ENCODE peak calls at places on chromosomes 3 and 15, in eight cellular contexts. One of them, this sample, is unnamed. For H3K9me3, the result is how much of the 10 kb centered on the place peaks cover.

GRCh38 chr3:109195812-109196211 is 59.3 kb downstream of the C3orf85 start:
- DNase-seq in prostate gland: no peak
- DNase-seq in spleen: no peak
- DNase-seq in breast epithelium: no peak
- DNase-seq in transverse colon: no peak
- DNase-seq in HCT116: peak
- DNase-seq in suprapubic skin: no peak
- DNase-seq in stomach: no peak
- DNase-seq in this sample: no peak

GRCh38 chr15:77659350-77660321 is 26.9 kb upstream of the LINGO1 start:
- DNase-seq in prostate gland: peak
- DNase-seq in breast epithelium: no peak
- DNase-seq in transverse colon: peak
- DNase-seq in HCT116: peak
- DNase-seq in spleen: no peak
- DNase-seq in suprapubic skin: no peak
- DNase-seq in stomach: peak
- DNase-seq in this sample: no peak

GRCh38 chr3:45864760-45865567 is 21.4 kb upstream of the CCR9 start:
- DNase-seq in prostate gland: no peak
- DNase-seq in suprapubic skin: no peak
- DNase-seq in breast epithelium: no peak
- DNase-seq in HCT116: no peak
- DNase-seq in stomach: no peak
- DNase-seq in spleen: no peak
- DNase-seq in transverse colon: no peak
- DNase-seq in this sample: no peak

GRCh38 chr3:106839576-106840280 is 537.5 kb upstream of the CCDC54 start:
- DNase-seq in prostate gland: no peak
- DNase-seq in transverse colon: no peak
- DNase-seq in suprapubic skin: no peak
- DNase-seq in HCT116: no peak
- DNase-seq in breast epithelium: no peak
- DNase-seq in stomach: no peak
- DNase-seq in spleen: no peak
- DNase-seq in this sample: no peak

GRCh38 chr3:126781889-126782491 is 78.0 kb downstream of the CHCHD6 start:
- DNase-seq in stomach: no peak
- DNase-seq in suprapubic skin: no peak
- DNase-seq in breast epithelium: no peak
- DNase-seq in transverse colon: no peak
- DNase-seq in prostate gland: no peak
- DNase-seq in spleen: no peak
- DNase-seq in HCT116: no peak
- DNase-seq in this sample: no peak

GRCh38 chr3:126340943-126341754 is 16.1 kb downstream of the KLF15 start:
- DNase-seq in breast epithelium: peak
- DNase-seq in HCT116: no peak
- DNase-seq in suprapubic skin: peak
- DNase-seq in prostate gland: no peak
- DNase-seq in stomach: no peak
- DNase-seq in transverse colon: peak
- DNase-seq in spleen: peak
- DNase-seq in this sample: peak

GRCh38 chr15:81087121-81087520 is 46.9 kb upstream of the CFAP161 start:
- DNase-seq in breast epithelium: no peak
- DNase-seq in prostate gland: no peak
- DNase-seq in transverse colon: no peak
- DNase-seq in spleen: no peak
- DNase-seq in stomach: no peak
- DNase-seq in suprapubic skin: no peak
- DNase-seq in HCT116: no peak
- DNase-seq in this sample: no peak

GRCh38 chr3:140164922-140165590 is 230.1 kb downstream of the CLSTN2 start:
- DNase-seq in breast epithelium: no peak
- DNase-seq in prostate gland: no peak
- DNase-seq in HCT116: no peak
- DNase-seq in transverse colon: no peak
- DNase-seq in stomach: no peak
- DNase-seq in spleen: no peak
- DNase-seq in suprapubic skin: no peak
- DNase-seq in this sample: no peak

GRCh38 chr3:106473576-106474506 is 605.0 kb upstream of the CBLB start:
- DNase-seq in prostate gland: no peak
- DNase-seq in HCT116: no peak
- DNase-seq in breast epithelium: no peak
- DNase-seq in suprapubic skin: no peak
- DNase-seq in transverse colon: no peak
- DNase-seq in stomach: no peak
- DNase-seq in spleen: no peak
- DNase-seq in this sample: no peak

GRCh38 chr15:100775581-100776185 is 103.9 kb upstream of the ALDH1A3 start:
- DNase-seq in spleen: no peak
- DNase-seq in stomach: no peak
- DNase-seq in transverse colon: no peak
- DNase-seq in prostate gland: no peak
- DNase-seq in suprapubic skin: no peak
- DNase-seq in HCT116: no peak
- DNase-seq in breast epithelium: no peak
- DNase-seq in this sample: peak

GRCh38 chr3:69842789-69843188 is 103.5 kb downstream of the MITF start:
- DNase-seq in prostate gland: no peak
- DNase-seq in breast epithelium: no peak
- DNase-seq in stomach: peak
- DNase-seq in transverse colon: no peak
- DNase-seq in spleen: no peak
- DNase-seq in suprapubic skin: no peak
- DNase-seq in HCT116: no peak
- DNase-seq in this sample: no peak

GRCh38 chr3:170344971-170345370 is 12.5 kb upstream of the SKIL start:
- DNase-seq in spleen: no peak
- DNase-seq in suprapubic skin: no peak
- DNase-seq in prostate gland: no peak
- DNase-seq in HCT116: no peak
- DNase-seq in breast epithelium: no peak
- DNase-seq in transverse colon: no peak
- DNase-seq in stomach: no peak
- DNase-seq in this sample: no peak

DNA sequence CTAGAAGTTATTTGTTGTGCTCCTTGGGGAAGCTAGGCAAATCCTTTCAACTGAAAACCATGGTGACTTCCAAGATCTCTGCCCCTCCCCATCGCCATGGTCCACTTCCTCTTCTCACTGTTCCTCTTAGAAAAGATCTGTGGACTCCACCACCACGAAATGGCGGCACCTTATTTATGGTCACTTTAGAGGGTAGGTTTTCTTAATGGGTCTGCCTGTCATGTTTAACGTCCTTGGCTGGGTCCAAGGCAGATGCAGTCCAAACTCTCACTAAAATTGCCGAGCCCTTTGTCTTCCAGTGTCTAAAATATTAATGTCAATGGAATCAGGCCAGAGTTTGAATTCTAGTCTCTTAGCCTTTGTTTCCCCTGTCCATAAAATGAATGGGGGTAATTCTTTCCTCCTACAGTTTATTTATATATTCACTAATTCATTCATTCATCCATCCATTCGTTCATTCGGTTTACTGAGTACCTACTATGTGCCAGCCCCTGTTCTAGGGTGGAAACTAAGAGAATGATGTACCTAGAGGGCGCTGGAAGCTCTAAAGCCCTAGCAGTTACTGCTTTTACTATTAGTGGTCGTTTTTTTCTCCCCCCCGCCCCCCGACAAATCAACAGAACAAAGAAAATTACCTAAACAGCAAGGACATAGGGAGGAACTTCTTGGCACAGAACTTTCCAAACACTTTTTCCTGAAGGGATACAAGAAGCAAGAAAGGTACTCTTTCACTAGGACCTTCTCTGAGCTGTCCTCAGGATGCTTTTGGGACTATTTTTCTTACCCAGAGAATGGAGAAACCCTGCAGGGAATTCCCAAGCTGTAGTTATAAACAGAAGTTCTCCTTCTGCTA is 661 bp downstream of the PATL2 start:
- DNase-seq in stomach: peak
- DNase-seq in prostate gland: peak
- DNase-seq in spleen: peak
- DNase-seq in HCT116: no peak
- DNase-seq in transverse colon: peak
- DNase-seq in breast epithelium: no peak
- DNase-seq in suprapubic skin: no peak
- DNase-seq in this sample: peak
- TF ChIP-seq POLR2A in stomach: no peak
- TF ChIP-seq POLR2A in prostate gland: no peak
- TF ChIP-seq POLR2A in spleen: no peak
- TF ChIP-seq POLR2A in HCT116: no peak
- TF ChIP-seq POLR2A in transverse colon: no peak
- TF ChIP-seq POLR2A in breast epithelium: no peak
- TF ChIP-seq POLR2A in suprapubic skin: peak
- TF ChIP-seq POLR2A in this sample: no peak

DNA sequence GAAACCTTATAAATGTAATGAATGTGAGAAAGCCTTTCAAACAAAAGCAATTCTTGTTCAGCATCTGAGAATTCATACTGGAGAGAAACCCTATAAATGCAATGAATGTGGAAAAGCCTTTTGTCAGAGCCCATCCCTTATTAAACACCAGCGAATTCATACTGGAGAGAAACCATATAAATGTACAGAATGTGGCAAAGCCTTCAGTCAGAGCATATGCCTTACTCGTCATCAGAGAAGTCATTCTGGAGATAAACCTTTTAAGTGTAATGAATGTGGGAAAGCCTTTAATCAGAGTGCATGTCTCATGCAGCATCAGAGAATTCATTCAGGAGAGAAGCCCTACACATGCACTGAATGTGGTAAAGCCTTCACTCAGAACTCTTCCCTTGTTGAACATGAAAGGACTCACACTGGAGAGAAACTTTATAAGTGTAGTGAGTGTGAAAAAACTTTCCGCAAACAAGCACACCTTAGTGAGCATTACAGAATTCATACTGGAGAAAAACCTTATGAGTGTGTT is 5.3 kb downstream of the ZNF501 start:
- DNase-seq in spleen: no peak
- DNase-seq in prostate gland: no peak
- DNase-seq in suprapubic skin: no peak
- DNase-seq in transverse colon: no peak
- DNase-seq in stomach: no peak
- DNase-seq in breast epithelium: no peak
- DNase-seq in HCT116: no peak
- DNase-seq in this sample: no peak
- H3K9me3 ChIP-seq in spleen: half or more
- H3K9me3 ChIP-seq in prostate gland: under half
- H3K9me3 ChIP-seq in suprapubic skin: half or more
- H3K9me3 ChIP-seq in transverse colon: half or more
- H3K9me3 ChIP-seq in stomach: half or more
- H3K9me3 ChIP-seq in breast epithelium: half or more
- H3K9me3 ChIP-seq in HCT116: half or more
- H3K9me3 ChIP-seq in this sample: half or more

DNA sequence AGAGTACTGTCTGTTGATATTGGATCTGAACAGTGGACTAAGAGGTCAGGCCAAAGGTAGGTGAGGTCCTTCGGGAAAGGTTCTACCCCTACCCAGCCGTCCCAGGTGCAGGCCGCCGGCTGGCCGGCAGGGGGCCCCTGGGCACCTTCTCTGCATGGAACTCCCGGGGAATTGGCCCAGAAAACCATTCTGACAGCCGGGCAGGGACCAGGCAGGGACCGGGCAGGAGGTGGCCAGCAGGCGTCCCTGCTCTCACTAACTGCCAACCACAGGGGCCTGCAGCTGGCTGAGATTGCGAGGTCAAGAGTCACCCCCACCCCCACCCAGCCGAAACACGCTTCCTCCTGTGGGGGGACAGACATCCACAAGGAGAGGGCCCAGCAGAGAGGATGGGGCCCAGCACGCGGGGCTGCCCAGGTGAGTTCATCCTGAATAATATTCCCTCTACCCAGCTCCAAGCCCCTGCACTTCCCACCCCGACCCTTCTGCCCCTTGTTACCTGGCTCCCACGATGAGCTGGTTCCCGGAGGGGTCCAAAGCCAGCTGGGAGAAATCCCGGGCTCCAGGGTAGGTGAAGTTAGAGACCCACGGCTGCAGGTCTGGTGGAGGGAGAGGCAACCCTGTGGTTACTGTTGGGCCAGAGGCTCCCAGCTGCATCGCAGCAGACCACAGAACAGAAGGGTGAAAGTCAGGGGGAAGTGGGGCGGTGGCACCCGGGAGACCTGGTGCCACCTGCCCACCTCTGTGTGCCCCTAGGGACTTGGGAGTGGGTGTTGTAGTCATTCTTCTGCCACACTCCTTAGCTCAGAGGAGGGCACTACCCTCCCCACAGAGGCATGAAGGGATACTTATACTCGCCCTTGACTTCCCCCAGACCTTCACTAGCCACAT is 84.4 kb downstream of the SEMA5B start:
- DNase-seq in HCT116: peak
- DNase-seq in stomach: peak
- DNase-seq in spleen: peak
- DNase-seq in prostate gland: peak
- DNase-seq in suprapubic skin: no peak
- DNase-seq in transverse colon: peak
- DNase-seq in breast epithelium: peak
- DNase-seq in this sample: no peak
- TF ChIP-seq POLR2AphosphoS5 in HCT116: no peak
- TF ChIP-seq POLR2AphosphoS5 in stomach: peak
- TF ChIP-seq POLR2AphosphoS5 in spleen: no peak
- TF ChIP-seq POLR2AphosphoS5 in prostate gland: no peak
- TF ChIP-seq POLR2AphosphoS5 in suprapubic skin: no peak
- TF ChIP-seq POLR2AphosphoS5 in transverse colon: no peak
- TF ChIP-seq POLR2AphosphoS5 in breast epithelium: no peak
- TF ChIP-seq POLR2AphosphoS5 in this sample: no peak

GRCh38 chr15:43796566-43796965 is 3.5 kb downstream of the SERINC4 start:
- DNase-seq in HCT116: no peak
- DNase-seq in spleen: no peak
- DNase-seq in transverse colon: no peak
- DNase-seq in breast epithelium: no peak
- DNase-seq in prostate gland: no peak
- DNase-seq in stomach: no peak
- DNase-seq in suprapubic skin: no peak
- DNase-seq in this sample: no peak
- TF ChIP-seq POLR2A in HCT116: no peak
- TF ChIP-seq POLR2A in spleen: no peak
- TF ChIP-seq POLR2A in transverse colon: no peak
- TF ChIP-seq POLR2A in breast epithelium: no peak
- TF ChIP-seq POLR2A in prostate gland: no peak
- TF ChIP-seq POLR2A in stomach: no peak
- TF ChIP-seq POLR2A in suprapubic skin: no peak
- TF ChIP-seq POLR2A in this sample: no peak

DNA sequence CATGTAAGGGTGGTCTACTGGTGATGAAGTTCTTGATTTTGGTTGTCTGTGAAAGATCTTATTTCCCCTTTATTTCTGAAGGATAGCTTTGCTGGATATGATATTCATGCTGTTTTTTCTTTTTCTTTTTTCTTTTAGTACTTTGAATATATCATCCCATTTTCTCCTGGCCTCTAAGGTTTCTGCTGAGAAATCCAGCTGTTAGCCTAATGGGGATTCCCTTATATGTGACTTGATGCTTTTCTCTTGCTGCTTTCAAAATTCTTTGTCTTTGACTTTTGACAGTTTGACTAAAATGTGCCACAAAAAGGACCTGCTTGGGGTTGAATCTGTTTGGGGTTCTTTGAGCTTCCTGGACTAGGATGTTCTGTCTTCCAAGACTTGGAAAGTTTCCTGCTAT is 62.6 kb downstream of the AP4E1 start:
- DNase-seq in spleen: no peak
- DNase-seq in transverse colon: no peak
- DNase-seq in breast epithelium: no peak
- DNase-seq in stomach: no peak
- DNase-seq in prostate gland: no peak
- DNase-seq in HCT116: no peak
- DNase-seq in suprapubic skin: no peak
- DNase-seq in this sample: no peak
- H3K9me3 ChIP-seq in spleen: half or more
- H3K9me3 ChIP-seq in transverse colon: under half
- H3K9me3 ChIP-seq in breast epithelium: under half
- H3K9me3 ChIP-seq in stomach: under half
- H3K9me3 ChIP-seq in prostate gland: under half
- H3K9me3 ChIP-seq in HCT116: under half
- H3K9me3 ChIP-seq in suprapubic skin: under half
- H3K9me3 ChIP-seq in this sample: under half

This sample was measured in sigmoid colon.